ENCODE peak calls at places on chromosomes 4 and X, in six cellular contexts. T is mesothelial cell of epicardium, Z is nephron progenitor cell, V is stomach, B is glutamatergic neuron, X is lower lobe of right lung. U is an unnamed sample.

GRCh38 chr4:52982246-52982950 is 120.3 kb downstream of the RASL11B start:
- DNase-seq in T (no peak), Z (peak; percentile 8), X (no peak), B (no peak), V (no peak), U (no peak)

GRCh38 chr4:64271601-64272081 is 137.6 kb downstream of the TECRL start:
- DNase-seq in X (no peak), V (no peak), B (no peak), T (no peak), Z (no peak), U (no peak)

GRCh38 chr4:54852061-54852460 is 194.3 kb downstream of the KIT start:
- DNase-seq in Z (no peak), X (no peak), B (no peak), V (no peak), T (no peak), U (no peak)

GRCh38 chr4:80340036-80340435 is 4.5 kb downstream of the CFAP299 start:
- DNase-seq in V (no peak), B (no peak), X (no peak), T (no peak), Z (no peak), U (no peak)

GRCh38 chrX:45435481-45435880 is 234.8 kb upstream of the DIPK2B start:
- DNase-seq in Z (no peak), T (no peak), B (no peak), X (no peak), V (no peak), U (no peak)

GRCh38 chrX:53456254-53456653 is 22.1 kb upstream of the HSD17B10 start:
- DNase-seq in X (no peak), V (no peak), Z (no peak), B (no peak), T (no peak), U (no peak)

GRCh38 chr4:127870688-127871087 is 10.0 kb upstream of the PLK4 start:
- DNase-seq in B (no peak), T (no peak), X (no peak), V (no peak), Z (no peak), U (no peak)

GRCh38 chr4:70531981-70532380 is 13.6 kb downstream of the AMTN start:
- DNase-seq in T (no peak), B (no peak), Z (no peak), V (no peak), X (no peak), U (no peak)

GRCh38 chr4:49032440-49033161 is 46.5 kb downstream of the CWH43 start:
- DNase-seq in X (no peak), B (no peak), V (no peak), Z (no peak), T (no peak), U (peak; percentile 4)

GRCh38 chr4:10694826-10695209 is 10.2 kb upstream of the CLNK start:
- DNase-seq in T (no peak), X (no peak), Z (no peak), B (no peak), V (no peak), U (no peak)

GRCh38 chr4:137307806-137308205 is 224.5 kb downstream of the PCDH18 start:
- DNase-seq in X (no peak), T (no peak), Z (no peak), V (no peak), B (no peak), U (no peak)

GRCh38 chrX:45771114-45771513 is 570.4 kb upstream of the DIPK2B start:
- DNase-seq in B (no peak), V (peak; percentile 39), T (no peak), Z (no peak), X (no peak), U (no peak)

GRCh38 chr4:153488006-153488718 is 22.0 kb downstream of the TMEM131L start:
- DNase-seq in V (no peak), T (no peak), Z (no peak), B (no peak), X (no peak), U (no peak)

GRCh38 chrX:32267796-32268195 is 943.6 kb downstream of the DMD start:
- DNase-seq in X (no peak), B (no peak), V (no peak), Z (no peak), T (no peak), U (no peak)

GRCh38 chrX:144801786-144802185 is 445.5 kb upstream of the SPANXN1 start:
- DNase-seq in B (no peak), V (no peak), Z (no peak), T (no peak), X (no peak), U (no peak)

GRCh38 chr4:123858465-123858864 is 461.9 kb downstream of the SPRY1 start:
- DNase-seq in B (no peak), Z (no peak), V (no peak), X (no peak), T (no peak), U (no peak)

GRCh38 chr4:59818656-59819055 is 1381.5 kb upstream of the ADGRL3 start:
- DNase-seq in X (no peak), B (no peak), T (no peak), Z (no peak), V (no peak), U (no peak)

GRCh38 chr4:84366111-84366510 is 133.0 kb downstream of the NKX6-1 start:
- DNase-seq in X (no peak), Z (no peak), T (no peak), V (no peak), B (no peak), U (no peak)

GRCh38 chr4:68466751-68467150 is 19.5 kb downstream of the TMPRSS11E start:
- DNase-seq in V (no peak), X (no peak), T (no peak), Z (no peak), B (no peak), U (no peak)

GRCh38 chr4:2650276-2650675 is 105.9 kb downstream of the TNIP2 start:
- DNase-seq in X (peak; percentile 31), B (no peak), Z (no peak), V (no peak), T (no peak), U (no peak)

GRCh38 chrX:2484721-2485459 is 15.9 kb downstream of the DHRSX start:
- DNase-seq in V (no peak), Z (no peak), T (no peak), X (no peak), B (no peak), U (no peak)

GRCh38 chr4:117560329-117560728 is 474.0 kb upstream of the NDST3 start:
- DNase-seq in Z (no peak), B (no peak), V (no peak), X (no peak), T (no peak), U (no peak)
- TF ChIP-seq CTCF in Z (no peak), B (no peak), V (no peak), X (no peak), T (no peak), U (no peak)

GRCh38 chrX:16664059-16664458 is 14.1 kb downstream of the S100G start:
- DNase-seq in V (no peak), T (no peak), Z (no peak), X (no peak), B (no peak), U (no peak)

GRCh38 chrX:16665089-16665488 is 15.1 kb downstream of the S100G start:
- DNase-seq in V (no peak), X (no peak), B (no peak), T (no peak), Z (no peak), U (no peak)

GRCh38 chrX:16662402-16662801 is 12.4 kb downstream of the S100G start:
- DNase-seq in V (no peak), X (no peak), B (no peak), Z (no peak), T (no peak), U (no peak)

GRCh38 chrX:16666541-16666940 is 16.6 kb downstream of the S100G start:
- DNase-seq in V (no peak), X (no peak), T (no peak), Z (no peak), B (no peak), U (no peak)

GRCh38 chrX:16664626-16665025 is 14.7 kb downstream of the S100G start:
- DNase-seq in T (no peak), V (no peak), X (no peak), B (no peak), Z (no peak), U (no peak)
- TF ChIP-seq CTCF in T (no peak), V (no peak), X (no peak), B (no peak), Z (no peak), U (no peak)

DNA sequence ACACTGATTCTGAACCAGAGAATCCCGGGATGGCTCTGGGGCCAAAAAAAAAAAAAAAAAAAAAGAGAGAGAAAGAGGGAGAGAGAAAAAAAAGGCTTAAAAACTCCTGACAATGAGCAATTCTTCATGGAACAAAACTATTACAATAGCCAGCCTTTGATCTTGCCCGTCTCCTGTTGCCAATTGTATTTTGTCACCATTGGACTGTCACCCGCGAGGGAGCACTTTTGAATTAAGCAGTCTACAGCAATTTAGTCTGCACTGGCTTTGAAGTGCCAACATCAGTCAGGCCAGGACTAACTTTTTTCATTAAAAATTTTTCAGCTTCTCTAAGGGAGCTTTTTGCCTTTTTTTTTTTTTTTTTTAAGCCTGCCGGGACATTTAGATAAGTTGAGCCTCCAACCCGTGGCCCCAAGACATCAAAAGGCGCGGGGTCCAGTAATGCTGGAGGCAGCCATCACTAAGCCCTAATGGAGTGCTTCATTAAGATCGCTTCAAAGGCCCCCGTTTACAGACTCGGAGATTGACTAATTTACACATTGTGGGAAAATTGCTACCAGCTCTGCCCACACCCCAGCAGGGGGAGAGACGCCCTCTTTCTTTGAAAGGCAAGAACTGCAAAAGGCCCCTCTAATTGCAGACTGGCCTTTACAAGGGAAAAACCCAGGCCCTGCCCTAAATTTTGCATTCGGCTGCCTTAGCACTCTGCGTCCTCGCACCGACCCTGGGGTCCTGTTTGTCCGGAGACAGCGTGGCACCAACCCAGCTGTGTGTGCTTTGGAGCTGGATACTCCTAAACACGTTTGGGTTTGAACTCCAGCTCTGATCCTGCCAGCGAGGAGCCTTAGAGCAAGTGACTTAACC is 98.1 kb upstream of the MSX1 start:
- DNase-seq in T (no peak), Z (no peak), X (no peak), V (no peak), B (no peak), U (peak; percentile 28)
- TF ChIP-seq CTCF in T (no peak), Z (peak; percentile 40), X (no peak), V (no peak), B (peak; percentile 15), U (peak; percentile 49)

DNA sequence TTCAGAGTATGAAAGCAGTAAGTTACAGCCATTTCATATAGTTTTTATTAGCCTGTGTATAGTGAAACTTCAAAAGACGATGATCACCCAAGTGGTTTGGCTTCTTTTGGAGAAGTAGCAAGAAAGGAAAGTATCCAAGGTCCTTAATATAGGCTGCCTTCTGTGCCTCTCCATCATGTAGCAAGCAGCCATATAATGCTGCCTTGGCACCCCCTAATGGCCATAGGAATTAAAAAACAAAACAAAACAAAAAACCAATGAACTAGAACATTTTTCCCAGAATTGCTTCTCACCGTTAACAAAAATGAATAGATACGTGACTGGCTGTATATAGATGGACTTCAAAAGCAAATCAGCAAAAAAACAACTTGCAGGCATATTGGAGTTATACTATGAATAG is 18.9 kb downstream of the LAMP2 start:
- DNase-seq in X (no peak), Z (no peak), V (no peak), B (no peak), T (no peak), U (no peak)
- TF ChIP-seq CTCF in X (peak; percentile 10), Z (no peak), V (no peak), B (peak; percentile 12), T (no peak), U (peak; percentile 35)